ENCODE peak calls at places on chromosome 13, in four cellular contexts. Y is anterior cingulate cortex, K is DND-41, X is ELF-1. J is an unnamed sample.

GRCh38 chr13:51518847-51519246 is 65.4 kb upstream of the WDFY2 start:
- DNase-seq in K (no peak), Y (no peak), X (no peak), J (no peak)

GRCh38 chr13:84570831-84571230 is 688.6 kb upstream of the SLITRK1 start:
- DNase-seq in X (no peak), K (no peak), Y (no peak), J (no peak)

GRCh38 chr13:94168784-94169512 is 310.5 kb downstream of the DCT start:
- DNase-seq in X (no peak), Y (no peak), K (no peak), J (no peak)

GRCh38 chr13:47962237-47962636 is 38.8 kb downstream of the SUCLA2 start:
- DNase-seq in Y (no peak), X (no peak), K (no peak), J (no peak)

GRCh38 chr13:24192036-24192810 is 31.7 kb downstream of the SPATA13 start:
- DNase-seq in Y (no peak), X (peak), K (no peak), J (no peak)

GRCh38 chr13:50198508-50198907 is 183.3 kb downstream of the KCNRG start:
- DNase-seq in X (no peak), Y (no peak), K (no peak), J (no peak)

GRCh38 chr13:49020940-49021548 is 45.3 kb downstream of the FNDC3A start:
- DNase-seq in K (no peak), Y (no peak), X (peak), J (no peak)

GRCh38 chr13:101417043-101417406 is 717 bp upstream of the NALCN start:
- DNase-seq in Y (no peak), K (no peak), X (peak), J (no peak)

GRCh38 chr13:32791545-32792172 is 205.4 kb downstream of the PDS5B start:
- DNase-seq in X (no peak), K (peak), Y (no peak), J (peak)

GRCh38 chr13:32914686-32915085 is 101.5 kb upstream of the KL start:
- DNase-seq in K (no peak), Y (no peak), X (no peak), J (no peak)

GRCh38 chr13:65597839-65598818 is 1632.0 kb downstream of the PCDH9 start:
- DNase-seq in K (no peak), X (no peak), Y (no peak), J (no peak)

GRCh38 chr13:112704634-112705145 is 14.9 kb downstream of the ATP11A start:
- DNase-seq in Y (no peak), K (no peak), X (no peak), J (no peak)

GRCh38 chr13:27264181-27264580 is 6.4 kb upstream of the RASL11A start:
- DNase-seq in Y (no peak), X (no peak), K (no peak), J (no peak)

GRCh38 chr13:30388401-30389283 is 33.7 kb upstream of the UBE2L5 start:
- DNase-seq in X (peak), Y (no peak), K (peak), J (no peak)

GRCh38 chr13:72920097-72920496 is 138.2 kb downstream of the PIBF1 start:
- DNase-seq in K (no peak), X (no peak), Y (no peak), J (no peak)

GRCh38 chr13:104648291-104648690 is 1582.1 kb upstream of the SLC10A2 start:
- DNase-seq in Y (no peak), K (no peak), X (no peak), J (no peak)

GRCh38 chr13:60591348-60591747 is 194.3 kb downstream of the TDRD3 start:
- DNase-seq in X (no peak), Y (no peak), K (peak), J (no peak)

GRCh38 chr13:48161530-48162179 is 66.8 kb upstream of the MED4 start:
- DNase-seq in Y (no peak), X (no peak), K (no peak), J (no peak)

GRCh38 chr13:71316964-71317363 is 550.0 kb downstream of the DACH1 start:
- DNase-seq in X (no peak), Y (no peak), K (no peak), J (no peak)

GRCh38 chr13:114004416-114005205 is 30.7 kb upstream of the C13orf46 start:
- DNase-seq in Y (no peak), X (no peak), K (no peak), J (no peak)

GRCh38 chr13:44507639-44508038 is 68.5 kb downstream of the TSC22D1 start:
- DNase-seq in Y (no peak), K (no peak), X (no peak), J (no peak)

GRCh38 chr13:76019421-76020044 is 383.4 kb downstream of the LMO7 start:
- DNase-seq in K (no peak), Y (peak), X (peak), J (no peak)

GRCh38 chr13:43816401-43816889 is 29.7 kb upstream of the ENOX1 start:
- DNase-seq in K (no peak), Y (no peak), X (no peak), J (no peak)

GRCh38 chr13:110536006-110536693 is 25.4 kb downstream of the RAB20 start:
- DNase-seq in Y (no peak), K (no peak), X (no peak), J (no peak)

GRCh38 chr13:45368571-45368970 is 27.6 kb upstream of the TPT1 start:
- DNase-seq in Y (no peak), K (no peak), X (no peak), J (no peak)

GRCh38 chr13:53784331-53784730 is 755.7 kb downstream of the OLFM4 start:
- DNase-seq in Y (no peak), X (no peak), K (no peak), J (no peak)

GRCh38 chr13:27338816-27339215 is 68.2 kb downstream of the RASL11A start:
- DNase-seq in X (peak), Y (no peak), K (no peak), J (no peak)

GRCh38 chr13:99067160-99067985 is 89.5 kb upstream of the DOCK9 start:
- DNase-seq in X (peak), Y (no peak), K (no peak), J (no peak)

GRCh38 chr13:85277753-85278152 is 521.5 kb downstream of the SLITRK6 start:
- DNase-seq in Y (no peak), K (no peak), X (no peak), J (no peak)